ENCODE peak calls at places on chromosomes 3 and 15, in ten cellular contexts. V is pancreas; R is renal cortical epithelial cell; K is heart left ventricle; N is astrocyte of the spinal cord; I is HS-27A; E is stimulated activated naive CD8-positive, alpha-beta T cell treated with anti-CD3 and anti-CD28 coated beads, Interleukin-15, amount 100 ng/mL, for 72 hours; O is caudate nucleus; T is activated CD8-positive, alpha-beta T cell treated with anti-CD3 and anti-CD28 coated beads for 36 hours; Y is activated CD4-positive, CD25-positive, alpha-beta regulatory T cell. G is an unnamed sample.
A peak's percentile ranks its signal among the peaks of the same experiment; 100 is the strongest.

GRCh38 chr3:38131621-38132369 is 5.1 kb downstream of the ACAA1 start:
- DNase-seq in I (no peak), N (peak; percentile 45), E (no peak), Y (no peak), R (no peak), T (peak; percentile 47), V (no peak), K (no peak), O (no peak), G (no peak)

GRCh38 chr15:71143373-71144310 is 28.4 kb downstream of the THSD4 start:
- DNase-seq in O (no peak), V (no peak), Y (no peak), E (no peak), N (no peak), K (no peak), T (no peak), R (no peak), I (no peak), G (no peak)

GRCh38 chr15:51191766-51192165 is 97.1 kb upstream of the TNFAIP8L3 start:
- DNase-seq in K (no peak), T (no peak), E (no peak), Y (no peak), R (peak; percentile 3), O (no peak), V (no peak), N (no peak), I (no peak), G (no peak)

GRCh38 chr3:172177046-172177445 is 137.7 kb downstream of the FNDC3B start:
- DNase-seq in O (no peak), E (no peak), V (no peak), T (no peak), Y (no peak), R (peak; percentile 33), I (no peak), K (peak; percentile 25), N (peak; percentile 68), G (no peak)

GRCh38 chr3:76651784-76652183 is 388.1 kb upstream of the ROBO2 start:
- DNase-seq in T (no peak), O (no peak), V (no peak), N (no peak), Y (no peak), I (no peak), E (no peak), R (no peak), K (no peak), G (no peak)

GRCh38 chr3:149592758-149593240 is 65.0 kb downstream of the WWTR1 start:
- DNase-seq in I (no peak), E (no peak), V (no peak), Y (no peak), K (peak; percentile 69), T (no peak), O (no peak), R (no peak), N (peak; percentile 56), G (no peak)

GRCh38 chr3:140588558-140588957 is 89.3 kb upstream of the TRIM42 start:
- DNase-seq in R (no peak), Y (no peak), E (no peak), O (no peak), V (no peak), T (no peak), I (no peak), N (no peak), K (no peak), G (no peak)

GRCh38 chr3:186307594-186307993 is 54.4 kb downstream of the DGKG start:
- DNase-seq in O (no peak), E (no peak), K (no peak), Y (no peak), N (peak; percentile 55), V (no peak), I (no peak), R (peak; percentile 40), T (peak; percentile 25), G (no peak)

GRCh38 chr3:38018296-38019266 is 10.9 kb downstream of the PLCD1 start:
- DNase-seq in T (no peak), I (no peak), O (no peak), K (no peak), V (no peak), N (no peak), R (no peak), Y (no peak), E (no peak), G (no peak)

GRCh38 chr3:50317303-50317702 is 5.2 kb downstream of the HYAL2 start:
- DNase-seq in T (no peak), V (peak; percentile 62), K (peak; percentile 14), Y (no peak), E (no peak), O (no peak), N (no peak), I (no peak), R (no peak), G (no peak)

GRCh38 chr3:193168911-193169310 is 72.1 kb upstream of the PLAAT1 start:
- DNase-seq in Y (no peak), N (no peak), R (no peak), E (no peak), T (no peak), V (no peak), I (no peak), O (no peak), K (no peak), G (no peak)

GRCh38 chr15:63060699-63061098 is 18.2 kb downstream of the TPM1 start:
- DNase-seq in V (no peak), E (no peak), K (no peak), N (peak; percentile 12), I (no peak), O (no peak), R (no peak), Y (no peak), T (no peak), G (no peak)

GRCh38 chr3:45123841-45124269 is 22.3 kb downstream of the CDCP1 start:
- DNase-seq in N (peak; percentile 88), T (no peak), R (peak; percentile 99), Y (no peak), V (no peak), E (no peak), I (peak; percentile 86), O (no peak), K (no peak), G (no peak)

GRCh38 chr3:47381317-47382157 is 716 bp downstream of the PTPN23 start:
- DNase-seq in I (peak; percentile 68), N (peak; percentile 91), E (peak; percentile 78), O (peak; percentile 72), K (peak; percentile 84), V (peak; percentile 82), Y (peak; percentile 33), T (peak; percentile 88), R (peak; percentile 65), G (peak; percentile 45)

GRCh38 chr15:58438956-58439355 is 7.2 kb downstream of the LIPC start:
- DNase-seq in V (no peak), K (peak; percentile 62), N (peak; percentile 31), T (peak; percentile 64), O (no peak), Y (no peak), I (peak; percentile 64), E (no peak), R (peak; percentile 70), G (no peak)